ENCODE peak calls at places on chromosomes 16 and 17, in ten cellular contexts. One of them, this sample, is unnamed.

GRCh38 chr16:11796227-11797165 is 562 bp downstream of the ZC3H7A start:
- DNase-seq in heart left ventricle: peak
- DNase-seq in mucosa of gallbladder: peak
- DNase-seq in mesothelial cell of epicardium: peak
- DNase-seq in Panc1: no peak
- DNase-seq in stimulated activated CD8-positive, alpha-beta memory T cell treated with anti-CD3 and anti-CD28 coated beads, Interleukin-7, amount 100 ng/mL, for 1 hour: no peak
- DNase-seq in frontal cortex: peak
- DNase-seq in AG09319: no peak
- DNase-seq in NCI-H446: no peak
- DNase-seq in lower leg skin: peak
- DNase-seq in this sample: peak

GRCh38 chr17:63476857-63477470 is at the start of gene ACE:
- DNase-seq in stimulated activated CD8-positive, alpha-beta memory T cell treated with anti-CD3 and anti-CD28 coated beads, Interleukin-7, amount 100 ng/mL, for 1 hour: no peak
- DNase-seq in heart left ventricle: peak
- DNase-seq in NCI-H446: no peak
- DNase-seq in mucosa of gallbladder: no peak
- DNase-seq in lower leg skin: no peak
- DNase-seq in Panc1: no peak
- DNase-seq in frontal cortex: peak
- DNase-seq in AG09319: no peak
- DNase-seq in mesothelial cell of epicardium: peak
- DNase-seq in this sample: peak

GRCh38 chr17:83067071-83067717 is 12.2 kb upstream of the METRNL start:
- DNase-seq in stimulated activated CD8-positive, alpha-beta memory T cell treated with anti-CD3 and anti-CD28 coated beads, Interleukin-7, amount 100 ng/mL, for 1 hour: no peak
- DNase-seq in frontal cortex: no peak
- DNase-seq in NCI-H446: no peak
- DNase-seq in mesothelial cell of epicardium: no peak
- DNase-seq in lower leg skin: peak
- DNase-seq in AG09319: no peak
- DNase-seq in mucosa of gallbladder: no peak
- DNase-seq in heart left ventricle: peak
- DNase-seq in Panc1: no peak
- DNase-seq in this sample: no peak

GRCh38 chr17:83054518-83055125 is 24.8 kb upstream of the METRNL start:
- DNase-seq in heart left ventricle: no peak
- DNase-seq in mesothelial cell of epicardium: peak
- DNase-seq in NCI-H446: no peak
- DNase-seq in Panc1: no peak
- DNase-seq in AG09319: no peak
- DNase-seq in frontal cortex: no peak
- DNase-seq in stimulated activated CD8-positive, alpha-beta memory T cell treated with anti-CD3 and anti-CD28 coated beads, Interleukin-7, amount 100 ng/mL, for 1 hour: no peak
- DNase-seq in mucosa of gallbladder: no peak
- DNase-seq in lower leg skin: no peak
- DNase-seq in this sample: no peak

GRCh38 chr17:63446218-63446980 is at the start of gene CYB561:
- DNase-seq in heart left ventricle: peak
- DNase-seq in Panc1: no peak
- DNase-seq in mucosa of gallbladder: peak
- DNase-seq in mesothelial cell of epicardium: peak
- DNase-seq in AG09319: peak
- DNase-seq in frontal cortex: peak
- DNase-seq in NCI-H446: peak
- DNase-seq in stimulated activated CD8-positive, alpha-beta memory T cell treated with anti-CD3 and anti-CD28 coated beads, Interleukin-7, amount 100 ng/mL, for 1 hour: peak
- DNase-seq in lower leg skin: peak
- DNase-seq in this sample: peak

GRCh38 chr16:12255473-12255872 is 278.9 kb downstream of the SNX29 start:
- DNase-seq in stimulated activated CD8-positive, alpha-beta memory T cell treated with anti-CD3 and anti-CD28 coated beads, Interleukin-7, amount 100 ng/mL, for 1 hour: no peak
- DNase-seq in frontal cortex: no peak
- DNase-seq in NCI-H446: no peak
- DNase-seq in mesothelial cell of epicardium: no peak
- DNase-seq in Panc1: no peak
- DNase-seq in AG09319: no peak
- DNase-seq in lower leg skin: no peak
- DNase-seq in mucosa of gallbladder: no peak
- DNase-seq in heart left ventricle: no peak
- DNase-seq in this sample: no peak

GRCh38 chr16:68275611-68276191 is 11.4 kb downstream of the SLC7A6 start:
- DNase-seq in lower leg skin: no peak
- DNase-seq in NCI-H446: peak
- DNase-seq in stimulated activated CD8-positive, alpha-beta memory T cell treated with anti-CD3 and anti-CD28 coated beads, Interleukin-7, amount 100 ng/mL, for 1 hour: no peak
- DNase-seq in frontal cortex: no peak
- DNase-seq in heart left ventricle: no peak
- DNase-seq in Panc1: no peak
- DNase-seq in mucosa of gallbladder: no peak
- DNase-seq in mesothelial cell of epicardium: no peak
- DNase-seq in AG09319: no peak
- DNase-seq in this sample: peak

GRCh38 chr17:43979011-43979410 is 25.3 kb upstream of the PYY start:
- DNase-seq in mesothelial cell of epicardium: no peak
- DNase-seq in lower leg skin: no peak
- DNase-seq in stimulated activated CD8-positive, alpha-beta memory T cell treated with anti-CD3 and anti-CD28 coated beads, Interleukin-7, amount 100 ng/mL, for 1 hour: no peak
- DNase-seq in AG09319: peak
- DNase-seq in heart left ventricle: no peak
- DNase-seq in Panc1: no peak
- DNase-seq in mucosa of gallbladder: no peak
- DNase-seq in NCI-H446: no peak
- DNase-seq in frontal cortex: no peak
- DNase-seq in this sample: no peak

GRCh38 chr16:19923396-19923795 is 38.7 kb upstream of the GPRC5B start:
- DNase-seq in mucosa of gallbladder: no peak
- DNase-seq in NCI-H446: no peak
- DNase-seq in mesothelial cell of epicardium: peak
- DNase-seq in AG09319: no peak
- DNase-seq in lower leg skin: no peak
- DNase-seq in frontal cortex: no peak
- DNase-seq in stimulated activated CD8-positive, alpha-beta memory T cell treated with anti-CD3 and anti-CD28 coated beads, Interleukin-7, amount 100 ng/mL, for 1 hour: no peak
- DNase-seq in heart left ventricle: no peak
- DNase-seq in Panc1: no peak
- DNase-seq in this sample: no peak

GRCh38 chr17:36661047-36661666 is 59.8 kb downstream of the MRM1 start:
- DNase-seq in stimulated activated CD8-positive, alpha-beta memory T cell treated with anti-CD3 and anti-CD28 coated beads, Interleukin-7, amount 100 ng/mL, for 1 hour: no peak
- DNase-seq in AG09319: no peak
- DNase-seq in mucosa of gallbladder: no peak
- DNase-seq in Panc1: no peak
- DNase-seq in NCI-H446: no peak
- DNase-seq in mesothelial cell of epicardium: no peak
- DNase-seq in frontal cortex: no peak
- DNase-seq in heart left ventricle: no peak
- DNase-seq in lower leg skin: no peak
- DNase-seq in this sample: no peak

GRCh38 chr16:55773859-55774549 is 58.9 kb downstream of the CES1 start:
- DNase-seq in NCI-H446: no peak
- DNase-seq in Panc1: no peak
- DNase-seq in stimulated activated CD8-positive, alpha-beta memory T cell treated with anti-CD3 and anti-CD28 coated beads, Interleukin-7, amount 100 ng/mL, for 1 hour: no peak
- DNase-seq in heart left ventricle: no peak
- DNase-seq in mesothelial cell of epicardium: no peak
- DNase-seq in lower leg skin: no peak
- DNase-seq in AG09319: no peak
- DNase-seq in frontal cortex: no peak
- DNase-seq in mucosa of gallbladder: peak
- DNase-seq in this sample: no peak

GRCh38 chr16:54290203-54291106 is 3.9 kb upstream of the IRX3 start:
- DNase-seq in NCI-H446: no peak
- DNase-seq in heart left ventricle: no peak
- DNase-seq in mucosa of gallbladder: no peak
- DNase-seq in lower leg skin: no peak
- DNase-seq in frontal cortex: no peak
- DNase-seq in AG09319: no peak
- DNase-seq in stimulated activated CD8-positive, alpha-beta memory T cell treated with anti-CD3 and anti-CD28 coated beads, Interleukin-7, amount 100 ng/mL, for 1 hour: no peak
- DNase-seq in mesothelial cell of epicardium: no peak
- DNase-seq in Panc1: no peak
- DNase-seq in this sample: no peak

GRCh38 chr17:50660042-50660886 is 25.6 kb downstream of the ABCC3 start:
- DNase-seq in frontal cortex: no peak
- DNase-seq in AG09319: no peak
- DNase-seq in stimulated activated CD8-positive, alpha-beta memory T cell treated with anti-CD3 and anti-CD28 coated beads, Interleukin-7, amount 100 ng/mL, for 1 hour: no peak
- DNase-seq in lower leg skin: no peak
- DNase-seq in NCI-H446: peak
- DNase-seq in heart left ventricle: no peak
- DNase-seq in Panc1: no peak
- DNase-seq in mesothelial cell of epicardium: no peak
- DNase-seq in mucosa of gallbladder: no peak
- DNase-seq in this sample: no peak

GRCh38 chr16:66750279-66751134 is 902 bp downstream of the DYNC1LI2 start:
- DNase-seq in mucosa of gallbladder: no peak
- DNase-seq in mesothelial cell of epicardium: no peak
- DNase-seq in AG09319: no peak
- DNase-seq in heart left ventricle: no peak
- DNase-seq in frontal cortex: peak
- DNase-seq in NCI-H446: no peak
- DNase-seq in stimulated activated CD8-positive, alpha-beta memory T cell treated with anti-CD3 and anti-CD28 coated beads, Interleukin-7, amount 100 ng/mL, for 1 hour: no peak
- DNase-seq in lower leg skin: no peak
- DNase-seq in Panc1: no peak
- DNase-seq in this sample: peak

GRCh38 chr17:74757931-74758845 is 9.8 kb downstream of the NHERF1 start:
- DNase-seq in mesothelial cell of epicardium: no peak
- DNase-seq in AG09319: no peak
- DNase-seq in lower leg skin: no peak
- DNase-seq in Panc1: no peak
- DNase-seq in stimulated activated CD8-positive, alpha-beta memory T cell treated with anti-CD3 and anti-CD28 coated beads, Interleukin-7, amount 100 ng/mL, for 1 hour: no peak
- DNase-seq in frontal cortex: no peak
- DNase-seq in mucosa of gallbladder: peak
- DNase-seq in NCI-H446: no peak
- DNase-seq in heart left ventricle: no peak
- DNase-seq in this sample: no peak

GRCh38 chr17:7249830-7250229 is 1.7 kb downstream of the CTDNEP1 start:
- DNase-seq in frontal cortex: no peak
- DNase-seq in Panc1: no peak
- DNase-seq in mesothelial cell of epicardium: no peak
- DNase-seq in stimulated activated CD8-positive, alpha-beta memory T cell treated with anti-CD3 and anti-CD28 coated beads, Interleukin-7, amount 100 ng/mL, for 1 hour: no peak
- DNase-seq in heart left ventricle: no peak
- DNase-seq in mucosa of gallbladder: no peak
- DNase-seq in AG09319: no peak
- DNase-seq in lower leg skin: no peak
- DNase-seq in NCI-H446: no peak
- DNase-seq in this sample: peak

GRCh38 chr16:11470676-11471415 is 115.9 kb downstream of the LITAF start:
- DNase-seq in lower leg skin: no peak
- DNase-seq in mucosa of gallbladder: no peak
- DNase-seq in NCI-H446: no peak
- DNase-seq in frontal cortex: no peak
- DNase-seq in heart left ventricle: no peak
- DNase-seq in stimulated activated CD8-positive, alpha-beta memory T cell treated with anti-CD3 and anti-CD28 coated beads, Interleukin-7, amount 100 ng/mL, for 1 hour: no peak
- DNase-seq in AG09319: no peak
- DNase-seq in Panc1: no peak
- DNase-seq in mesothelial cell of epicardium: no peak
- DNase-seq in this sample: no peak

GRCh38 chr16:48126801-48127644 is 28.8 kb downstream of the ABCC12 start:
- DNase-seq in lower leg skin: no peak
- DNase-seq in NCI-H446: no peak
- DNase-seq in mucosa of gallbladder: peak
- DNase-seq in mesothelial cell of epicardium: no peak
- DNase-seq in AG09319: peak
- DNase-seq in heart left ventricle: no peak
- DNase-seq in Panc1: peak
- DNase-seq in stimulated activated CD8-positive, alpha-beta memory T cell treated with anti-CD3 and anti-CD28 coated beads, Interleukin-7, amount 100 ng/mL, for 1 hour: no peak
- DNase-seq in frontal cortex: no peak
- DNase-seq in this sample: no peak

GRCh38 chr16:1351582-1352362 is at the start of the genes GNPTG and TSR3:
- DNase-seq in mucosa of gallbladder: peak
- DNase-seq in mesothelial cell of epicardium: peak
- DNase-seq in Panc1: no peak
- DNase-seq in heart left ventricle: peak
- DNase-seq in NCI-H446: peak
- DNase-seq in AG09319: peak
- DNase-seq in frontal cortex: peak
- DNase-seq in lower leg skin: peak
- DNase-seq in stimulated activated CD8-positive, alpha-beta memory T cell treated with anti-CD3 and anti-CD28 coated beads, Interleukin-7, amount 100 ng/mL, for 1 hour: peak
- DNase-seq in this sample: peak

GRCh38 chr17:82655523-82655922 is 7.3 kb upstream of the WDR45B start:
- DNase-seq in AG09319: no peak
- DNase-seq in Panc1: no peak
- DNase-seq in mucosa of gallbladder: peak
- DNase-seq in NCI-H446: no peak
- DNase-seq in frontal cortex: no peak
- DNase-seq in mesothelial cell of epicardium: no peak
- DNase-seq in heart left ventricle: no peak
- DNase-seq in lower leg skin: no peak
- DNase-seq in stimulated activated CD8-positive, alpha-beta memory T cell treated with anti-CD3 and anti-CD28 coated beads, Interleukin-7, amount 100 ng/mL, for 1 hour: no peak
- DNase-seq in this sample: no peak

GRCh38 chr16:85733839-85734170 is 17.1 kb downstream of the C16orf74 start:
- DNase-seq in frontal cortex: no peak
- DNase-seq in stimulated activated CD8-positive, alpha-beta memory T cell treated with anti-CD3 and anti-CD28 coated beads, Interleukin-7, amount 100 ng/mL, for 1 hour: no peak
- DNase-seq in heart left ventricle: no peak
- DNase-seq in NCI-H446: no peak
- DNase-seq in Panc1: no peak
- DNase-seq in mesothelial cell of epicardium: no peak
- DNase-seq in AG09319: no peak
- DNase-seq in mucosa of gallbladder: no peak
- DNase-seq in lower leg skin: no peak
- DNase-seq in this sample: no peak

GRCh38 chr17:2214047-2214717 is 89.4 kb downstream of the SMG6 start:
- DNase-seq in Panc1: no peak
- DNase-seq in mesothelial cell of epicardium: peak
- DNase-seq in lower leg skin: peak
- DNase-seq in frontal cortex: no peak
- DNase-seq in heart left ventricle: peak
- DNase-seq in mucosa of gallbladder: peak
- DNase-seq in AG09319: no peak
- DNase-seq in NCI-H446: no peak
- DNase-seq in stimulated activated CD8-positive, alpha-beta memory T cell treated with anti-CD3 and anti-CD28 coated beads, Interleukin-7, amount 100 ng/mL, for 1 hour: no peak
- DNase-seq in this sample: no peak

GRCh38 chr17:67390006-67390645 is 13.0 kb downstream of the PITPNC1 start:
- DNase-seq in lower leg skin: no peak
- DNase-seq in mucosa of gallbladder: no peak
- DNase-seq in mesothelial cell of epicardium: no peak
- DNase-seq in heart left ventricle: no peak
- DNase-seq in Panc1: peak
- DNase-seq in frontal cortex: no peak
- DNase-seq in NCI-H446: no peak
- DNase-seq in AG09319: no peak
- DNase-seq in stimulated activated CD8-positive, alpha-beta memory T cell treated with anti-CD3 and anti-CD28 coated beads, Interleukin-7, amount 100 ng/mL, for 1 hour: no peak
- DNase-seq in this sample: no peak

GRCh38 chr17:83143817-83144231 is 64.4 kb downstream of the METRNL start:
- DNase-seq in NCI-H446: no peak
- DNase-seq in AG09319: no peak
- DNase-seq in Panc1: no peak
- DNase-seq in mucosa of gallbladder: no peak
- DNase-seq in frontal cortex: no peak
- DNase-seq in heart left ventricle: no peak
- DNase-seq in lower leg skin: peak
- DNase-seq in mesothelial cell of epicardium: no peak
- DNase-seq in stimulated activated CD8-positive, alpha-beta memory T cell treated with anti-CD3 and anti-CD28 coated beads, Interleukin-7, amount 100 ng/mL, for 1 hour: no peak
- DNase-seq in this sample: no peak

GRCh38 chr16:11994187-11995119 is 17.9 kb downstream of the SNX29 start:
- DNase-seq in frontal cortex: no peak
- DNase-seq in NCI-H446: no peak
- DNase-seq in mesothelial cell of epicardium: no peak
- DNase-seq in stimulated activated CD8-positive, alpha-beta memory T cell treated with anti-CD3 and anti-CD28 coated beads, Interleukin-7, amount 100 ng/mL, for 1 hour: no peak
- DNase-seq in Panc1: no peak
- DNase-seq in mucosa of gallbladder: peak
- DNase-seq in heart left ventricle: peak
- DNase-seq in lower leg skin: peak
- DNase-seq in AG09319: no peak
- DNase-seq in this sample: no peak

GRCh38 chr16:72474511-72475123 is 302.7 kb upstream of the PMFBP1 start:
- DNase-seq in heart left ventricle: no peak
- DNase-seq in mucosa of gallbladder: no peak
- DNase-seq in AG09319: no peak
- DNase-seq in Panc1: peak
- DNase-seq in mesothelial cell of epicardium: no peak
- DNase-seq in frontal cortex: no peak
- DNase-seq in lower leg skin: no peak
- DNase-seq in stimulated activated CD8-positive, alpha-beta memory T cell treated with anti-CD3 and anti-CD28 coated beads, Interleukin-7, amount 100 ng/mL, for 1 hour: no peak
- DNase-seq in NCI-H446: no peak
- DNase-seq in this sample: no peak

GRCh38 chr17:73657473-73658116 is 13.3 kb upstream of the SDK2 start:
- DNase-seq in AG09319: no peak
- DNase-seq in heart left ventricle: no peak
- DNase-seq in NCI-H446: no peak
- DNase-seq in stimulated activated CD8-positive, alpha-beta memory T cell treated with anti-CD3 and anti-CD28 coated beads, Interleukin-7, amount 100 ng/mL, for 1 hour: no peak
- DNase-seq in Panc1: no peak
- DNase-seq in lower leg skin: no peak
- DNase-seq in mucosa of gallbladder: peak
- DNase-seq in mesothelial cell of epicardium: peak
- DNase-seq in frontal cortex: no peak
- DNase-seq in this sample: no peak

GRCh38 chr17:29341726-29342125 is 47.8 kb upstream of the NUFIP2 start:
- DNase-seq in mucosa of gallbladder: no peak
- DNase-seq in heart left ventricle: no peak
- DNase-seq in NCI-H446: no peak
- DNase-seq in lower leg skin: no peak
- DNase-seq in frontal cortex: no peak
- DNase-seq in mesothelial cell of epicardium: no peak
- DNase-seq in Panc1: no peak
- DNase-seq in AG09319: no peak
- DNase-seq in stimulated activated CD8-positive, alpha-beta memory T cell treated with anti-CD3 and anti-CD28 coated beads, Interleukin-7, amount 100 ng/mL, for 1 hour: no peak
- DNase-seq in this sample: no peak